ENCODE peak calls at places on chromosomes 2 and 18, in eight cellular contexts. One of them, this sample, is unnamed.

GRCh38 chr2:73856214-73856613 is 27.5 kb downstream of the STAMBP start:
- DNase-seq in GM20000: no peak
- DNase-seq in stimulated activated CD4-positive, alpha-beta T cell treated with anti-CD3 and anti-CD28 coated beads, Interleukin-2, amount 100 ng/mL, for 24 hours: no peak
- DNase-seq in GF-D8: no peak
- DNase-seq in HS-5: peak; percentile 93
- DNase-seq in T-helper 9 cell: no peak
- DNase-seq in hepatic stellate cell: peak; percentile 9
- DNase-seq in PC-9: no peak
- DNase-seq in this sample: no peak

GRCh38 chr2:31386172-31386571 is 28.4 kb downstream of the XDH start:
- DNase-seq in T-helper 9 cell: no peak
- DNase-seq in HS-5: no peak
- DNase-seq in stimulated activated CD4-positive, alpha-beta T cell treated with anti-CD3 and anti-CD28 coated beads, Interleukin-2, amount 100 ng/mL, for 24 hours: no peak
- DNase-seq in GM20000: no peak
- DNase-seq in PC-9: no peak
- DNase-seq in GF-D8: no peak
- DNase-seq in hepatic stellate cell: no peak
- DNase-seq in this sample: no peak

GRCh38 chr2:23621616-23622015 is 236.6 kb downstream of the KLHL29 start:
- DNase-seq in GF-D8: no peak
- DNase-seq in hepatic stellate cell: no peak
- DNase-seq in PC-9: no peak
- DNase-seq in GM20000: no peak
- DNase-seq in T-helper 9 cell: no peak
- DNase-seq in HS-5: no peak
- DNase-seq in stimulated activated CD4-positive, alpha-beta T cell treated with anti-CD3 and anti-CD28 coated beads, Interleukin-2, amount 100 ng/mL, for 24 hours: no peak
- DNase-seq in this sample: no peak

GRCh38 chr2:141931797-141932196 is 199.0 kb downstream of the LRP1B start:
- DNase-seq in stimulated activated CD4-positive, alpha-beta T cell treated with anti-CD3 and anti-CD28 coated beads, Interleukin-2, amount 100 ng/mL, for 24 hours: no peak
- DNase-seq in GM20000: no peak
- DNase-seq in hepatic stellate cell: no peak
- DNase-seq in PC-9: no peak
- DNase-seq in HS-5: no peak
- DNase-seq in T-helper 9 cell: no peak
- DNase-seq in GF-D8: no peak
- DNase-seq in this sample: no peak

GRCh38 chr2:240293865-240294461 is 141.5 kb upstream of the GPC1 start:
- DNase-seq in HS-5: no peak
- DNase-seq in T-helper 9 cell: no peak
- DNase-seq in PC-9: no peak
- DNase-seq in GM20000: no peak
- DNase-seq in stimulated activated CD4-positive, alpha-beta T cell treated with anti-CD3 and anti-CD28 coated beads, Interleukin-2, amount 100 ng/mL, for 24 hours: no peak
- DNase-seq in hepatic stellate cell: no peak
- DNase-seq in GF-D8: no peak
- DNase-seq in this sample: no peak

GRCh38 chr2:96830064-96830562 is 13.7 kb downstream of the ANKRD23 start:
- DNase-seq in PC-9: no peak
- DNase-seq in hepatic stellate cell: no peak
- DNase-seq in HS-5: no peak
- DNase-seq in T-helper 9 cell: no peak
- DNase-seq in GM20000: no peak
- DNase-seq in stimulated activated CD4-positive, alpha-beta T cell treated with anti-CD3 and anti-CD28 coated beads, Interleukin-2, amount 100 ng/mL, for 24 hours: no peak
- DNase-seq in GF-D8: no peak
- DNase-seq in this sample: no peak

GRCh38 chr2:75464348-75464946 is 96.3 kb downstream of the EVA1A start:
- DNase-seq in hepatic stellate cell: peak; percentile 4
- DNase-seq in PC-9: no peak
- DNase-seq in HS-5: no peak
- DNase-seq in stimulated activated CD4-positive, alpha-beta T cell treated with anti-CD3 and anti-CD28 coated beads, Interleukin-2, amount 100 ng/mL, for 24 hours: no peak
- DNase-seq in GF-D8: no peak
- DNase-seq in GM20000: no peak
- DNase-seq in T-helper 9 cell: no peak
- DNase-seq in this sample: no peak

GRCh38 chr2:201887851-201888451 is 81.6 kb downstream of the CDK15 start:
- DNase-seq in stimulated activated CD4-positive, alpha-beta T cell treated with anti-CD3 and anti-CD28 coated beads, Interleukin-2, amount 100 ng/mL, for 24 hours: no peak
- DNase-seq in hepatic stellate cell: no peak
- DNase-seq in GF-D8: no peak
- DNase-seq in HS-5: no peak
- DNase-seq in PC-9: no peak
- DNase-seq in GM20000: no peak
- DNase-seq in T-helper 9 cell: no peak
- DNase-seq in this sample: no peak

GRCh38 chr2:207385903-207386302 is 143.9 kb upstream of the CREB1 start:
- DNase-seq in GM20000: no peak
- DNase-seq in GF-D8: no peak
- DNase-seq in hepatic stellate cell: no peak
- DNase-seq in T-helper 9 cell: no peak
- DNase-seq in PC-9: no peak
- DNase-seq in HS-5: peak; percentile 36
- DNase-seq in stimulated activated CD4-positive, alpha-beta T cell treated with anti-CD3 and anti-CD28 coated beads, Interleukin-2, amount 100 ng/mL, for 24 hours: no peak
- DNase-seq in this sample: no peak

GRCh38 chr2:3285901-3286645 is 91.5 kb downstream of the EIPR1 start:
- DNase-seq in hepatic stellate cell: no peak
- DNase-seq in PC-9: no peak
- DNase-seq in stimulated activated CD4-positive, alpha-beta T cell treated with anti-CD3 and anti-CD28 coated beads, Interleukin-2, amount 100 ng/mL, for 24 hours: no peak
- DNase-seq in GM20000: no peak
- DNase-seq in HS-5: no peak
- DNase-seq in T-helper 9 cell: no peak
- DNase-seq in GF-D8: no peak
- DNase-seq in this sample: no peak

GRCh38 chr2:151106805-151107490 is 154.7 kb downstream of the RBM43 start:
- DNase-seq in GM20000: no peak
- DNase-seq in T-helper 9 cell: no peak
- DNase-seq in GF-D8: no peak
- DNase-seq in HS-5: no peak
- DNase-seq in PC-9: peak; percentile 15
- DNase-seq in stimulated activated CD4-positive, alpha-beta T cell treated with anti-CD3 and anti-CD28 coated beads, Interleukin-2, amount 100 ng/mL, for 24 hours: no peak
- DNase-seq in hepatic stellate cell: no peak
- DNase-seq in this sample: no peak

GRCh38 chr18:57533901-57534300 is 52.6 kb downstream of the FECH start:
- DNase-seq in T-helper 9 cell: no peak
- DNase-seq in hepatic stellate cell: no peak
- DNase-seq in HS-5: no peak
- DNase-seq in stimulated activated CD4-positive, alpha-beta T cell treated with anti-CD3 and anti-CD28 coated beads, Interleukin-2, amount 100 ng/mL, for 24 hours: no peak
- DNase-seq in PC-9: no peak
- DNase-seq in GM20000: no peak
- DNase-seq in GF-D8: no peak
- DNase-seq in this sample: no peak

GRCh38 chr2:219229375-219230200 is at the start of the genes ANKZF1 and ATG9A:
- DNase-seq in PC-9: peak; percentile 98
- DNase-seq in HS-5: peak; percentile 89
- DNase-seq in GF-D8: peak; percentile 98
- DNase-seq in GM20000: peak; percentile 99
- DNase-seq in hepatic stellate cell: peak; percentile 100
- DNase-seq in stimulated activated CD4-positive, alpha-beta T cell treated with anti-CD3 and anti-CD28 coated beads, Interleukin-2, amount 100 ng/mL, for 24 hours: peak; percentile 98
- DNase-seq in T-helper 9 cell: peak; percentile 94
- DNase-seq in this sample: peak; percentile 97

GRCh38 chr2:223779877-223780276 is 57.5 kb downstream of the AP1S3 start:
- DNase-seq in PC-9: peak; percentile 58
- DNase-seq in stimulated activated CD4-positive, alpha-beta T cell treated with anti-CD3 and anti-CD28 coated beads, Interleukin-2, amount 100 ng/mL, for 24 hours: peak; percentile 40
- DNase-seq in GM20000: peak; percentile 62
- DNase-seq in T-helper 9 cell: no peak
- DNase-seq in HS-5: peak; percentile 28
- DNase-seq in GF-D8: no peak
- DNase-seq in hepatic stellate cell: peak; percentile 55
- DNase-seq in this sample: no peak

GRCh38 chr2:112542974-112543760 is 902 bp downstream of the POLR1B start:
- DNase-seq in HS-5: no peak
- DNase-seq in stimulated activated CD4-positive, alpha-beta T cell treated with anti-CD3 and anti-CD28 coated beads, Interleukin-2, amount 100 ng/mL, for 24 hours: peak; percentile 14
- DNase-seq in T-helper 9 cell: no peak
- DNase-seq in hepatic stellate cell: peak; percentile 11
- DNase-seq in GM20000: peak; percentile 19
- DNase-seq in GF-D8: no peak
- DNase-seq in PC-9: no peak
- DNase-seq in this sample: no peak

GRCh38 chr2:48464264-48464663 is 65.7 kb upstream of the STON1 start:
- DNase-seq in hepatic stellate cell: no peak
- DNase-seq in PC-9: no peak
- DNase-seq in stimulated activated CD4-positive, alpha-beta T cell treated with anti-CD3 and anti-CD28 coated beads, Interleukin-2, amount 100 ng/mL, for 24 hours: no peak
- DNase-seq in HS-5: no peak
- DNase-seq in T-helper 9 cell: no peak
- DNase-seq in GF-D8: no peak
- DNase-seq in GM20000: no peak
- DNase-seq in this sample: no peak

GRCh38 chr18:45441110-45441842 is 174.0 kb upstream of the SLC14A2 start:
- DNase-seq in HS-5: no peak
- DNase-seq in T-helper 9 cell: no peak
- DNase-seq in hepatic stellate cell: no peak
- DNase-seq in GM20000: no peak
- DNase-seq in GF-D8: no peak
- DNase-seq in PC-9: no peak
- DNase-seq in stimulated activated CD4-positive, alpha-beta T cell treated with anti-CD3 and anti-CD28 coated beads, Interleukin-2, amount 100 ng/mL, for 24 hours: no peak
- DNase-seq in this sample: no peak

GRCh38 chr2:55636831-55637230 is 19.4 kb upstream of the PPP4R3B start:
- DNase-seq in hepatic stellate cell: no peak
- DNase-seq in T-helper 9 cell: no peak
- DNase-seq in PC-9: no peak
- DNase-seq in GM20000: no peak
- DNase-seq in HS-5: no peak
- DNase-seq in stimulated activated CD4-positive, alpha-beta T cell treated with anti-CD3 and anti-CD28 coated beads, Interleukin-2, amount 100 ng/mL, for 24 hours: no peak
- DNase-seq in GF-D8: no peak
- DNase-seq in this sample: no peak